ENCODE peak calls at places on chromosomes 11 and 22, in seven cellular contexts. One of them, this sample, is unnamed.

GRCh38 chr22:39029227-39029626 is 8.3 kb downstream of the APOBEC3D start:
- DNase-seq in activated naive CD4-positive, alpha-beta T cell treated with anti-CD3 and anti-CD28 coated beads, Interleukin-2, amount 10 ng/mL, durations not matched to agents 7 days and 5 days: no peak
- DNase-seq in SHP77 treated with DMSO at 0.1 percent for 48 hours: no peak
- DNase-seq in iPS DF 6.9: no peak
- DNase-seq in DMS 273 treated with DMSO at 0.1 percent for 48 hours: no peak
- DNase-seq in AG08395: no peak
- DNase-seq in NCI-H1092: no peak
- DNase-seq in this sample: no peak

GRCh38 chr11:1193326-1194230 is 29.3 kb upstream of the MUC5B start:
- DNase-seq in AG08395: no peak
- DNase-seq in DMS 273 treated with DMSO at 0.1 percent for 48 hours: no peak
- DNase-seq in SHP77 treated with DMSO at 0.1 percent for 48 hours: no peak
- DNase-seq in NCI-H1092: no peak
- DNase-seq in activated naive CD4-positive, alpha-beta T cell treated with anti-CD3 and anti-CD28 coated beads, Interleukin-2, amount 10 ng/mL, durations not matched to agents 7 days and 5 days: peak
- DNase-seq in iPS DF 6.9: no peak
- DNase-seq in this sample: no peak

GRCh38 chr11:35875063-35875462 is 68.8 kb upstream of the LDLRAD3 start:
- DNase-seq in SHP77 treated with DMSO at 0.1 percent for 48 hours: no peak
- DNase-seq in DMS 273 treated with DMSO at 0.1 percent for 48 hours: no peak
- DNase-seq in AG08395: no peak
- DNase-seq in NCI-H1092: no peak
- DNase-seq in activated naive CD4-positive, alpha-beta T cell treated with anti-CD3 and anti-CD28 coated beads, Interleukin-2, amount 10 ng/mL, durations not matched to agents 7 days and 5 days: no peak
- DNase-seq in iPS DF 6.9: no peak
- DNase-seq in this sample: no peak

GRCh38 chr11:112016765-112017356 is 8.3 kb upstream of the DLAT start:
- DNase-seq in AG08395: peak
- DNase-seq in iPS DF 6.9: no peak
- DNase-seq in SHP77 treated with DMSO at 0.1 percent for 48 hours: no peak
- DNase-seq in DMS 273 treated with DMSO at 0.1 percent for 48 hours: no peak
- DNase-seq in activated naive CD4-positive, alpha-beta T cell treated with anti-CD3 and anti-CD28 coated beads, Interleukin-2, amount 10 ng/mL, durations not matched to agents 7 days and 5 days: no peak
- DNase-seq in NCI-H1092: no peak
- DNase-seq in this sample: no peak

GRCh38 chr11:109112748-109113378 is 309.1 kb upstream of the C11orf87 start:
- DNase-seq in NCI-H1092: peak
- DNase-seq in iPS DF 6.9: no peak
- DNase-seq in AG08395: no peak
- DNase-seq in SHP77 treated with DMSO at 0.1 percent for 48 hours: peak
- DNase-seq in DMS 273 treated with DMSO at 0.1 percent for 48 hours: no peak
- DNase-seq in activated naive CD4-positive, alpha-beta T cell treated with anti-CD3 and anti-CD28 coated beads, Interleukin-2, amount 10 ng/mL, durations not matched to agents 7 days and 5 days: no peak
- DNase-seq in this sample: peak

GRCh38 chr11:126357055-126357962 is 1.8 kb downstream of the ST3GAL4 start:
- DNase-seq in activated naive CD4-positive, alpha-beta T cell treated with anti-CD3 and anti-CD28 coated beads, Interleukin-2, amount 10 ng/mL, durations not matched to agents 7 days and 5 days: no peak
- DNase-seq in DMS 273 treated with DMSO at 0.1 percent for 48 hours: no peak
- DNase-seq in NCI-H1092: no peak
- DNase-seq in AG08395: no peak
- DNase-seq in SHP77 treated with DMSO at 0.1 percent for 48 hours: no peak
- DNase-seq in iPS DF 6.9: no peak
- DNase-seq in this sample: no peak

GRCh38 chr22:45612451-45612901 is 59.2 kb upstream of the ATXN10 start:
- DNase-seq in activated naive CD4-positive, alpha-beta T cell treated with anti-CD3 and anti-CD28 coated beads, Interleukin-2, amount 10 ng/mL, durations not matched to agents 7 days and 5 days: peak
- DNase-seq in NCI-H1092: no peak
- DNase-seq in SHP77 treated with DMSO at 0.1 percent for 48 hours: no peak
- DNase-seq in iPS DF 6.9: no peak
- DNase-seq in AG08395: peak
- DNase-seq in DMS 273 treated with DMSO at 0.1 percent for 48 hours: peak
- DNase-seq in this sample: no peak

GRCh38 chr22:22087854-22088657 is 105.5 kb upstream of the TOP3B start:
- DNase-seq in iPS DF 6.9: no peak
- DNase-seq in activated naive CD4-positive, alpha-beta T cell treated with anti-CD3 and anti-CD28 coated beads, Interleukin-2, amount 10 ng/mL, durations not matched to agents 7 days and 5 days: no peak
- DNase-seq in AG08395: no peak
- DNase-seq in DMS 273 treated with DMSO at 0.1 percent for 48 hours: no peak
- DNase-seq in NCI-H1092: no peak
- DNase-seq in SHP77 treated with DMSO at 0.1 percent for 48 hours: no peak
- DNase-seq in this sample: no peak

GRCh38 chr11:131977231-131977630 is 606.8 kb downstream of the NTM start:
- DNase-seq in SHP77 treated with DMSO at 0.1 percent for 48 hours: no peak
- DNase-seq in iPS DF 6.9: no peak
- DNase-seq in activated naive CD4-positive, alpha-beta T cell treated with anti-CD3 and anti-CD28 coated beads, Interleukin-2, amount 10 ng/mL, durations not matched to agents 7 days and 5 days: no peak
- DNase-seq in AG08395: peak
- DNase-seq in NCI-H1092: no peak
- DNase-seq in DMS 273 treated with DMSO at 0.1 percent for 48 hours: no peak
- DNase-seq in this sample: no peak

GRCh38 chr11:71452354-71453020 is 516 bp upstream of the NADSYN1 start:
- DNase-seq in SHP77 treated with DMSO at 0.1 percent for 48 hours: peak
- DNase-seq in DMS 273 treated with DMSO at 0.1 percent for 48 hours: no peak
- DNase-seq in activated naive CD4-positive, alpha-beta T cell treated with anti-CD3 and anti-CD28 coated beads, Interleukin-2, amount 10 ng/mL, durations not matched to agents 7 days and 5 days: peak
- DNase-seq in iPS DF 6.9: no peak
- DNase-seq in AG08395: peak
- DNase-seq in NCI-H1092: peak
- DNase-seq in this sample: no peak

GRCh38 chr11:121841487-121842167 is 274.4 kb downstream of the BLID start:
- DNase-seq in DMS 273 treated with DMSO at 0.1 percent for 48 hours: no peak
- DNase-seq in SHP77 treated with DMSO at 0.1 percent for 48 hours: no peak
- DNase-seq in iPS DF 6.9: peak
- DNase-seq in AG08395: peak
- DNase-seq in NCI-H1092: no peak
- DNase-seq in activated naive CD4-positive, alpha-beta T cell treated with anti-CD3 and anti-CD28 coated beads, Interleukin-2, amount 10 ng/mL, durations not matched to agents 7 days and 5 days: no peak
- DNase-seq in this sample: no peak

GRCh38 chr22:20033045-20033706 is 12.3 kb downstream of the TANGO2 start:
- DNase-seq in NCI-H1092: no peak
- DNase-seq in DMS 273 treated with DMSO at 0.1 percent for 48 hours: no peak
- DNase-seq in AG08395: no peak
- DNase-seq in SHP77 treated with DMSO at 0.1 percent for 48 hours: no peak
- DNase-seq in activated naive CD4-positive, alpha-beta T cell treated with anti-CD3 and anti-CD28 coated beads, Interleukin-2, amount 10 ng/mL, durations not matched to agents 7 days and 5 days: no peak
- DNase-seq in iPS DF 6.9: no peak
- DNase-seq in this sample: no peak

GRCh38 chr11:12944889-12945288 is 64.2 kb upstream of the RASSF10 start:
- DNase-seq in SHP77 treated with DMSO at 0.1 percent for 48 hours: no peak
- DNase-seq in NCI-H1092: no peak
- DNase-seq in iPS DF 6.9: no peak
- DNase-seq in activated naive CD4-positive, alpha-beta T cell treated with anti-CD3 and anti-CD28 coated beads, Interleukin-2, amount 10 ng/mL, durations not matched to agents 7 days and 5 days: no peak
- DNase-seq in DMS 273 treated with DMSO at 0.1 percent for 48 hours: no peak
- DNase-seq in AG08395: no peak
- DNase-seq in this sample: no peak

GRCh38 chr11:78646564-78647185 is 72.0 kb upstream of the NARS2 start:
- DNase-seq in activated naive CD4-positive, alpha-beta T cell treated with anti-CD3 and anti-CD28 coated beads, Interleukin-2, amount 10 ng/mL, durations not matched to agents 7 days and 5 days: peak
- DNase-seq in NCI-H1092: peak
- DNase-seq in iPS DF 6.9: peak
- DNase-seq in AG08395: peak
- DNase-seq in SHP77 treated with DMSO at 0.1 percent for 48 hours: peak
- DNase-seq in DMS 273 treated with DMSO at 0.1 percent for 48 hours: no peak
- DNase-seq in this sample: peak

GRCh38 chr11:57547854-57548377 is 10.5 kb downstream of the SMTNL1 start:
- DNase-seq in SHP77 treated with DMSO at 0.1 percent for 48 hours: no peak
- DNase-seq in activated naive CD4-positive, alpha-beta T cell treated with anti-CD3 and anti-CD28 coated beads, Interleukin-2, amount 10 ng/mL, durations not matched to agents 7 days and 5 days: no peak
- DNase-seq in iPS DF 6.9: no peak
- DNase-seq in AG08395: no peak
- DNase-seq in DMS 273 treated with DMSO at 0.1 percent for 48 hours: no peak
- DNase-seq in NCI-H1092: no peak
- DNase-seq in this sample: no peak

GRCh38 chr11:2511421-2512369 is 66.9 kb downstream of the KCNQ1 start:
- DNase-seq in NCI-H1092: no peak
- DNase-seq in AG08395: no peak
- DNase-seq in activated naive CD4-positive, alpha-beta T cell treated with anti-CD3 and anti-CD28 coated beads, Interleukin-2, amount 10 ng/mL, durations not matched to agents 7 days and 5 days: no peak
- DNase-seq in DMS 273 treated with DMSO at 0.1 percent for 48 hours: no peak
- DNase-seq in iPS DF 6.9: no peak
- DNase-seq in SHP77 treated with DMSO at 0.1 percent for 48 hours: no peak
- DNase-seq in this sample: no peak

GRCh38 chr22:24146190-24146616 is 35.1 kb upstream of the SUSD2 start:
- DNase-seq in iPS DF 6.9: no peak
- DNase-seq in DMS 273 treated with DMSO at 0.1 percent for 48 hours: no peak
- DNase-seq in AG08395: peak
- DNase-seq in NCI-H1092: peak
- DNase-seq in SHP77 treated with DMSO at 0.1 percent for 48 hours: peak
- DNase-seq in activated naive CD4-positive, alpha-beta T cell treated with anti-CD3 and anti-CD28 coated beads, Interleukin-2, amount 10 ng/mL, durations not matched to agents 7 days and 5 days: peak
- DNase-seq in this sample: no peak